ENCODE peak calls at places on chromosomes 7 and 10, in four cellular contexts. W, K, P and H are unnamed samples.

GRCh38 chr10:71747039-71747807 is 26.1 kb downstream of the VSIR start:
- DNase-seq in K (no peak), W (no peak), P (no peak), H (no peak)

GRCh38 chr7:11969627-11970026 is 137.6 kb upstream of the THSD7A start:
- DNase-seq in W (no peak), K (no peak), P (no peak), H (no peak)

GRCh38 chr10:93079663-93080349 is 6.1 kb downstream of the CYP26A1 start:
- DNase-seq in P (no peak), W (peak; percentile 46), K (no peak), H (no peak)

GRCh38 chr10:29757551-29758297 is 123.0 kb upstream of the SVIL start:
- DNase-seq in K (peak; percentile 38), W (no peak), P (no peak), H (no peak)

GRCh38 chr10:132122939-132123445 is 57.2 kb downstream of the JAKMIP3 start:
- DNase-seq in P (no peak), K (no peak), W (no peak), H (no peak)

GRCh38 chr7:148856035-148856881 is 27.8 kb downstream of the EZH2 start:
- DNase-seq in P (no peak), K (peak; percentile 45), W (peak; percentile 66), H (peak; percentile 5)

GRCh38 chr7:46786995-46787394 is 794.9 kb downstream of the TNS3 start:
- DNase-seq in K (no peak), W (no peak), P (no peak), H (no peak)

GRCh38 chr7:21758286-21758685 is 187.4 kb downstream of the CDCA7L start:
- DNase-seq in P (no peak), K (no peak), W (no peak), H (no peak)

GRCh38 chr10:110600487-110601101 is 33.1 kb downstream of the SMC3 start:
- DNase-seq in P (no peak), K (peak; percentile 77), W (no peak), H (peak; percentile 38)

DNA sequence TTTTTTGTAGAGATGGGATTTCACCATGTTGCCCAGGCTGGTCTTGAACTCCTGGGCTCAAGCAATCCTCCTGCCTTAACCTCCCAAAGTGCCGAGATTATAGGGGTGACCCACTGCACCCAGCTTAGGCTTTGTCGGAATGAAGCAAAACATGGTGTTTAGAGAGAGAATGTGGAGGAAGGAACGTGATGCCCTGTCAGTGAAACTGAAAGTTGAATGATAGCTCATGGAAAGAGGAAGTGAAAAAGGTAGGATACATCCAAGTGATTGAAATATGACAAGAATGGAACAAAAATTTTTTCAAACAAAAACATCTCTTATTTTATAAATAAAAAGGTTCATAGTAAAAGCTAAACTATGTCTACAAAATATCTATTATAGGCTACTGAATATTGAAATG is 5.9 kb downstream of the AKAP9 start:
- DNase-seq in K (no peak), W (no peak), P (no peak), H (no peak)
- TF ChIP-seq CTCF in K (no peak), W (no peak), P (no peak), H (no peak)

GRCh38 chr10:125967533-125967932 is 71.2 kb downstream of the FANK1 start:
- DNase-seq in K (no peak), P (no peak), W (no peak), H (no peak)

GRCh38 chr10:125964558-125964957 is 68.2 kb downstream of the FANK1 start:
- DNase-seq in W (no peak), K (no peak), P (no peak), H (no peak)

GRCh38 chr10:125955766-125956165 is 59.4 kb downstream of the FANK1 start:
- DNase-seq in K (no peak), P (no peak), W (no peak), H (no peak)

GRCh38 chr10:125962200-125962599 is 65.8 kb downstream of the FANK1 start:
- DNase-seq in P (no peak), K (no peak), W (no peak), H (no peak)

DNA sequence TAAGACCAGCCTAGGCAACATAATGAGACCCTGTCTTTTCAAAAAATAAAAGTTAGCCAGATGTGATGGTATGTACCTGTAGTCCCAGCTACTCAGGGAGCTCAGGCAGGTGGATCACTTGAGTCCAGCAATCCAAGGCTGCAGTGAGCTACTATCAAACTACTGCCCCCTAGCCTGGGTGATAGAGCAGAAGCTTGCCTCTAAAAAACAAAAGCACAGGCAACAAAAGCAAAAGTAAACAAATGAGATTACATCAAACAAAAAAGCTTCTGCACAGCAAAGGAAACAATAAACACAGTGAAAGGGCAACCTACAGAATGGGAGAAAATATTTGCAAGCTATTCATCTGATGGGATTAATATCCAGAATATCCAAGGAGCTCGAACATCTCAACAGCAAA is 65.4 kb downstream of the FANK1 start:
- DNase-seq in P (no peak), W (no peak), K (no peak), H (no peak)
- TF ChIP-seq CTCF in P (no peak), W (no peak), K (no peak), H (no peak)

DNA sequence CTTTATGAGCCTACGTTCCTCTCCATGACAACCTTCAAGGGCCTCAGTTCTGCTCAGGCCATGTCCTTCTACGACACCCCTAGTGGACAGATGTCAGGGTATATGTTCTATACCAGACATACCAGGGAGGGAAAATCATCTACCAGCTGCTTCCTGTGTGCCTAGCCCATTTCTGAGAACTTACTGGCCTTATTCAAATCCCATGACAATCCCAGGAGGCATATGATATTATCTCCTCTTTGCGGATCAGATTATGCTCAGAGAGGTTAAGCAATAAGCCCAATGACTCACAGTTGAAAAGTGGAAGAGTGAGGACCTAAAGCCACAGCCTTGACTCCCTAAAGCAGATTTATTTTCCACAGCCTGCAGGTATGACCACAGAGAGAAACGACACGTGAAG is 139.3 kb downstream of the GLI3 start:
- DNase-seq in P (no peak), K (peak; percentile 80), W (no peak), H (no peak)
- TF ChIP-seq CTCF in P (no peak), K (peak; percentile 31), W (no peak), H (peak; percentile 45)

GRCh38 chr10:15730341-15730740 is 10.6 kb upstream of the ITGA8 start:
- DNase-seq in P (no peak), K (no peak), W (no peak), H (no peak)
- TF ChIP-seq CTCF in P (no peak), K (no peak), W (no peak), H (no peak)

GRCh38 chr7:153832160-153832559 is 220.0 kb upstream of the DPP6 start:
- DNase-seq in W (no peak), K (no peak), P (no peak), H (no peak)
- TF ChIP-seq CTCF in W (no peak), K (no peak), P (no peak), H (no peak)

GRCh38 chr7:37194943-37195342 is 253.7 kb downstream of the ELMO1 start:
- DNase-seq in P (no peak), K (no peak), W (no peak), H (no peak)
- TF ChIP-seq CTCF in P (no peak), K (no peak), W (no peak), H (no peak)

GRCh38 chr7:110442386-110442837 is 648.5 kb upstream of the LRRN3 start:
- DNase-seq in W (peak; percentile 74), P (no peak), K (no peak), H (peak; percentile 32)
- TF ChIP-seq CTCF in W (peak; percentile 23), P (peak; percentile 31), K (no peak), H (peak; percentile 62)

GRCh38 chr10:27355918-27356573 is 115.4 kb upstream of the ACBD5 start:
- DNase-seq in W (no peak), K (peak; percentile 9), P (no peak), H (no peak)
- TF ChIP-seq CTCF in W (no peak), K (no peak), P (no peak), H (no peak)

GRCh38 chr10:101092742-101093386 is 31.1 kb downstream of the KAZALD1 start:
- DNase-seq in P (no peak), W (no peak), K (no peak), H (no peak)

GRCh38 chr10:101094113-101094512 is 32.3 kb downstream of the KAZALD1 start:
- DNase-seq in K (no peak), P (no peak), W (no peak), H (no peak)

GRCh38 chr10:101097881-101098280 is 33.2 kb upstream of the TLX1 start:
- DNase-seq in P (no peak), K (no peak), W (no peak), H (no peak)

GRCh38 chr10:101096378-101096777 is 34.6 kb downstream of the KAZALD1 start:
- DNase-seq in K (no peak), P (no peak), W (no peak), H (no peak)

DNA sequence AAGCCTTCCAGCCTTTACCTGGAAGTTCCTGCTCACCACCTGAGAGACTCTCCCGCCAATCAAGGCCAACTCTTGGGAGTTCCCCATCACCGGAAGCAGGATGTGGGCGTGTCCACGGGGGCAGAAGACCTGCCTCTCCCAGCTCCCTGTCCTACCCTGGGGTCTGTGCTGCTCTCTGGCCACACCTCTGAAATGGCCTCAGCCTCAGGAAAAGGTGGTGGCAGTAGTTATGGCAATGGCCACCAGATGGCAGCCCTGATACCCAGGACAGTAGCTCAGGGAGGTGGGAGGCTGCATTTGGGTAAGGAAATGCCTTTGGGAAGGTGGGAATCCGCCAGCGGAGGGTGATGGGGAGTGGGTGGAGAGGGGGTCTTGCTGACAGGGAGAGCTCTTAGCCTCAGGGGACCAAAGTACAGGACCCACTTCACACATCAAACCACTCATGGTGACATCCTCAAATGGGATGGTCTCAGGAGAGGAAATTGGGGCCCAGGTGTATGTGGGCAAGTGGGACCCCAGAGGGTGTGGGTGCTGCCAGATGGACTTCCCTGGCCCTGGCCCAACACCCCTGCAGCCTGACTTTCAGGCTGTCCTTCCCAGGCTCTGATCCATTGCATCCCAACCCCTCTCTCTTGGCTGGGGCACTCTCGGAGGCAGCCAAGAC is 33.9 kb downstream of the KAZALD1 start:
- DNase-seq in K (peak; percentile 68), P (peak; percentile 80), W (peak; percentile 87), H (peak; percentile 80)
- TF ChIP-seq CTCF in K (peak; percentile 91), P (peak; percentile 79), W (peak; percentile 81), H (peak; percentile 83)

DNA sequence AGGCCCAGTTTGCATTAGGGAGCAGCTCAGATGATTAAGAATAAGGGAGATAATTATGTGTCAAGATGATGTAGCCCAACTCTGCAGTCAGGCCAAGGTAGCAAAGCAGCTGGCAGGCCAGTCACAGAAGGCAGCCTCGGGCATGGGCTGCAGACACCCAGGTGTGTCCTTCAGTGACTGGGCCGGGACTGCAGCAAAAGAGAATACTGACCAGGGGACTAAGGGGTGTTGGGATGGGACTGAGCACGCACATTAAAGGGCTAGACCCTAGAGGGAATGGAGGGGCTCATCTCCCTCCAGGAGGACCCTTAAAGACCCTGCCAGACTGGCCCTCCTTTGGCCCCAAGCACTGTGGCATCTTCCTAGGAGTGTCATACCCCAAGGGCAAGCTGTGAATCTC is 38.7 kb downstream of the PAX2 start:
- DNase-seq in W (no peak), P (no peak), K (no peak), H (no peak)
- TF ChIP-seq CTCF in W (no peak), P (no peak), K (no peak), H (no peak)